ENCODE peak calls at places on chromosomes 12 and 14, in seven cellular contexts. One of them, this sample, is unnamed.

GRCh38 chr12:25648460-25648859 is 95.4 kb upstream of the LMNTD1 start:
- DNase-seq in psoas muscle: peak
- DNase-seq in AG09309: peak
- DNase-seq in choroid plexus epithelial cell: peak
- DNase-seq in neural progenitor cell: peak
- DNase-seq in cardiac muscle cell: peak
- DNase-seq in neural crest cell: no peak
- DNase-seq in this sample: peak

GRCh38 chr12:51067229-51067628 is 16.2 kb downstream of the CSRNP2 start:
- DNase-seq in psoas muscle: no peak
- DNase-seq in AG09309: no peak
- DNase-seq in choroid plexus epithelial cell: no peak
- DNase-seq in neural progenitor cell: no peak
- DNase-seq in cardiac muscle cell: no peak
- DNase-seq in neural crest cell: no peak
- DNase-seq in this sample: no peak

GRCh38 chr12:75650989-75651695 is 139.7 kb upstream of the KRR1 start:
- DNase-seq in psoas muscle: no peak
- DNase-seq in AG09309: no peak
- DNase-seq in choroid plexus epithelial cell: peak
- DNase-seq in neural progenitor cell: no peak
- DNase-seq in cardiac muscle cell: no peak
- DNase-seq in neural crest cell: no peak
- DNase-seq in this sample: no peak

GRCh38 chr12:56221233-56221756 is 427 bp downstream of the RNF41 start:
- DNase-seq in psoas muscle: peak
- DNase-seq in AG09309: peak
- DNase-seq in choroid plexus epithelial cell: peak
- DNase-seq in neural progenitor cell: peak
- DNase-seq in cardiac muscle cell: peak
- DNase-seq in neural crest cell: peak
- DNase-seq in this sample: peak

GRCh38 chr14:36935976-36936678 is 236.3 kb downstream of the SLC25A21 start:
- DNase-seq in psoas muscle: no peak
- DNase-seq in AG09309: no peak
- DNase-seq in choroid plexus epithelial cell: peak
- DNase-seq in neural progenitor cell: peak
- DNase-seq in cardiac muscle cell: no peak
- DNase-seq in neural crest cell: no peak
- DNase-seq in this sample: no peak

GRCh38 chr12:2183556-2184541 is 131.1 kb downstream of the CACNA1C start:
- DNase-seq in psoas muscle: no peak
- DNase-seq in AG09309: peak
- DNase-seq in choroid plexus epithelial cell: peak
- DNase-seq in neural progenitor cell: peak
- DNase-seq in cardiac muscle cell: no peak
- DNase-seq in neural crest cell: no peak
- DNase-seq in this sample: no peak

GRCh38 chr12:119624971-119625370 is 31.4 kb downstream of the TMEM233 start:
- DNase-seq in psoas muscle: no peak
- DNase-seq in AG09309: no peak
- DNase-seq in choroid plexus epithelial cell: no peak
- DNase-seq in neural progenitor cell: no peak
- DNase-seq in cardiac muscle cell: no peak
- DNase-seq in neural crest cell: no peak
- DNase-seq in this sample: no peak

GRCh38 chr14:92928258-92928629 is 5.3 kb downstream of the CHGA start:
- DNase-seq in psoas muscle: no peak
- DNase-seq in AG09309: no peak
- DNase-seq in choroid plexus epithelial cell: no peak
- DNase-seq in neural progenitor cell: no peak
- DNase-seq in cardiac muscle cell: no peak
- DNase-seq in neural crest cell: no peak
- DNase-seq in this sample: no peak

GRCh38 chr12:129607756-129608155 is 296.1 kb downstream of the TMEM132D start:
- DNase-seq in psoas muscle: no peak
- DNase-seq in AG09309: no peak
- DNase-seq in choroid plexus epithelial cell: no peak
- DNase-seq in neural progenitor cell: no peak
- DNase-seq in cardiac muscle cell: no peak
- DNase-seq in neural crest cell: no peak
- DNase-seq in this sample: no peak

GRCh38 chr12:1870086-1870485 is 48.4 kb downstream of the CACNA2D4 start:
- DNase-seq in psoas muscle: no peak
- DNase-seq in AG09309: no peak
- DNase-seq in choroid plexus epithelial cell: no peak
- DNase-seq in neural progenitor cell: no peak
- DNase-seq in cardiac muscle cell: no peak
- DNase-seq in neural crest cell: no peak
- DNase-seq in this sample: no peak

GRCh38 chr12:27575099-27575779 is 51.2 kb downstream of the PPFIBP1 start:
- DNase-seq in psoas muscle: no peak
- DNase-seq in AG09309: no peak
- DNase-seq in choroid plexus epithelial cell: no peak
- DNase-seq in neural progenitor cell: no peak
- DNase-seq in cardiac muscle cell: no peak
- DNase-seq in neural crest cell: no peak
- DNase-seq in this sample: no peak

GRCh38 chr14:78075033-78075432 is 95.1 kb upstream of the NRXN3 start:
- DNase-seq in psoas muscle: no peak
- DNase-seq in AG09309: no peak
- DNase-seq in choroid plexus epithelial cell: no peak
- DNase-seq in neural progenitor cell: no peak
- DNase-seq in cardiac muscle cell: peak
- DNase-seq in neural crest cell: no peak
- DNase-seq in this sample: no peak

GRCh38 chr12:52216807-52217206 is 16.2 kb upstream of the KRT7 start:
- DNase-seq in psoas muscle: no peak
- DNase-seq in AG09309: no peak
- DNase-seq in choroid plexus epithelial cell: no peak
- DNase-seq in neural progenitor cell: no peak
- DNase-seq in cardiac muscle cell: no peak
- DNase-seq in neural crest cell: no peak
- DNase-seq in this sample: no peak

GRCh38 chr14:102517412-102518062 is 8.0 kb upstream of the ANKRD9 start:
- DNase-seq in psoas muscle: no peak
- DNase-seq in AG09309: no peak
- DNase-seq in choroid plexus epithelial cell: no peak
- DNase-seq in neural progenitor cell: peak
- DNase-seq in cardiac muscle cell: no peak
- DNase-seq in neural crest cell: peak
- DNase-seq in this sample: peak

GRCh38 chr12:46153267-46153872 is 115.5 kb downstream of the SLC38A1 start:
- DNase-seq in psoas muscle: no peak
- DNase-seq in AG09309: no peak
- DNase-seq in choroid plexus epithelial cell: peak
- DNase-seq in neural progenitor cell: peak
- DNase-seq in cardiac muscle cell: peak
- DNase-seq in neural crest cell: no peak
- DNase-seq in this sample: no peak

GRCh38 chr14:77622562-77622961 is 6.1 kb upstream of the SPTLC2 start:
- DNase-seq in psoas muscle: no peak
- DNase-seq in AG09309: no peak
- DNase-seq in choroid plexus epithelial cell: no peak
- DNase-seq in neural progenitor cell: no peak
- DNase-seq in cardiac muscle cell: no peak
- DNase-seq in neural crest cell: no peak
- DNase-seq in this sample: no peak

GRCh38 chr12:47868041-47868440 is 36.8 kb downstream of the VDR start:
- DNase-seq in psoas muscle: peak
- DNase-seq in AG09309: no peak
- DNase-seq in choroid plexus epithelial cell: peak
- DNase-seq in neural progenitor cell: no peak
- DNase-seq in cardiac muscle cell: no peak
- DNase-seq in neural crest cell: no peak
- DNase-seq in this sample: no peak

GRCh38 chr14:54488646-54489317 is at the start of gene GMFB:
- DNase-seq in psoas muscle: peak
- DNase-seq in AG09309: peak
- DNase-seq in choroid plexus epithelial cell: peak
- DNase-seq in neural progenitor cell: peak
- DNase-seq in cardiac muscle cell: peak
- DNase-seq in neural crest cell: peak
- DNase-seq in this sample: peak
- TF ChIP-seq CTCF in psoas muscle: peak
- TF ChIP-seq CTCF in AG09309: peak
- TF ChIP-seq CTCF in choroid plexus epithelial cell: peak
- TF ChIP-seq CTCF in neural progenitor cell: peak
- TF ChIP-seq CTCF in cardiac muscle cell: peak
- TF ChIP-seq CTCF in neural crest cell: peak
- TF ChIP-seq CTCF in this sample: no peak

GRCh38 chr14:104207142-104207845 is 68.9 kb downstream of the KIF26A start:
- DNase-seq in psoas muscle: no peak
- DNase-seq in AG09309: no peak
- DNase-seq in choroid plexus epithelial cell: no peak
- DNase-seq in neural progenitor cell: no peak
- DNase-seq in cardiac muscle cell: no peak
- DNase-seq in neural crest cell: no peak
- DNase-seq in this sample: no peak

GRCh38 chr14:104204660-104205149 is 66.3 kb downstream of the KIF26A start:
- DNase-seq in psoas muscle: no peak
- DNase-seq in AG09309: no peak
- DNase-seq in choroid plexus epithelial cell: no peak
- DNase-seq in neural progenitor cell: no peak
- DNase-seq in cardiac muscle cell: no peak
- DNase-seq in neural crest cell: no peak
- DNase-seq in this sample: no peak

GRCh38 chr14:104203071-104203425 is 64.7 kb downstream of the KIF26A start:
- DNase-seq in psoas muscle: no peak
- DNase-seq in AG09309: no peak
- DNase-seq in choroid plexus epithelial cell: no peak
- DNase-seq in neural progenitor cell: no peak
- DNase-seq in cardiac muscle cell: no peak
- DNase-seq in neural crest cell: no peak
- DNase-seq in this sample: no peak

GRCh38 chr14:104206281-104206904 is 68.0 kb downstream of the KIF26A start:
- DNase-seq in psoas muscle: no peak
- DNase-seq in AG09309: no peak
- DNase-seq in choroid plexus epithelial cell: peak
- DNase-seq in neural progenitor cell: peak
- DNase-seq in cardiac muscle cell: peak
- DNase-seq in neural crest cell: peak
- DNase-seq in this sample: no peak

DNA sequence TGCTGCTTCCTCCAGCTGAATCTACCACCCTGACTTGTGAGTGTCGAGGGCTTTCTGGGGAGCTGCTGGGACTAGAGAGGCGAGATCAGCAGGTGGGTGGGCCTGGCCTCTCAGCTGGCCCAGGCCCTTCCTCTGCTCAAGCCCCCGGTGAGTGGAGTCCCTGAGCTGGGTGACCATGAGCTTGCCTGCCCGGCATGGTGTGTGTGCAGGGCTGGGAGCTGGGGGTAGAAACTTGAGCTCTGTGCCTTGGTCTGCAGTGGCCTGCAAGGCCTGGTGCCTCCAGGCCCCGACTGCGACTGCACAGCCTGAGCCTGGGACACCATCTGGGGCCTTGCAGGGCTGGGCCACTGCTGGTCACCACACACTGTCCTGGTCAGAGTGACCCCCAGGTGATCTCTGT is 67.4 kb downstream of the KIF26A start:
- DNase-seq in psoas muscle: no peak
- DNase-seq in AG09309: no peak
- DNase-seq in choroid plexus epithelial cell: no peak
- DNase-seq in neural progenitor cell: no peak
- DNase-seq in cardiac muscle cell: no peak
- DNase-seq in neural crest cell: no peak
- DNase-seq in this sample: no peak
- TF ChIP-seq CTCF in psoas muscle: no peak
- TF ChIP-seq CTCF in AG09309: no peak
- TF ChIP-seq CTCF in choroid plexus epithelial cell: no peak
- TF ChIP-seq CTCF in neural progenitor cell: no peak
- TF ChIP-seq CTCF in cardiac muscle cell: no peak
- TF ChIP-seq CTCF in neural crest cell: no peak
- TF ChIP-seq CTCF in this sample: no peak

GRCh38 chr14:88914956-88915355 is 90.5 kb downstream of the TTC8 start:
- DNase-seq in psoas muscle: no peak
- DNase-seq in AG09309: no peak
- DNase-seq in choroid plexus epithelial cell: no peak
- DNase-seq in neural progenitor cell: no peak
- DNase-seq in cardiac muscle cell: no peak
- DNase-seq in neural crest cell: no peak
- DNase-seq in this sample: no peak

DNA sequence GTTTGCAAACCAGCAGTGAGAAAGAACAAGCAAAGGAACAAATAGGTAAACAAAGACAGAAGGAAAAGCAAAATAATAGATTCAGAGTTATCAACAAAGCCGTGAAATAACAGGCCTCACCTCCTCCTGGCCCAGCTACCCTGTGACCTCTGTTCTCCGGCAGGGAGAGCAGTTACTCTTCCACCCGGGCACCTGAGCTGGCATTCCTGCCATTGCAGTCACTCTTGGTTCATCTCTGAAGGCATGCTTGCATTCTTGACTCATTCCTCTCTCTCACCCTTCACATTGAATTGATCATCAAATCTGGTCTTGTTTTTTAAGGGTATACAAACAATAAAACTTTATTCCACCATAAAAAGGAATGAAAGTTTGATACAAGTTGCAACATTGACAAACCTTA is 95.1 kb downstream of the TTC8 start:
- DNase-seq in psoas muscle: no peak
- DNase-seq in AG09309: no peak
- DNase-seq in choroid plexus epithelial cell: no peak
- DNase-seq in neural progenitor cell: no peak
- DNase-seq in cardiac muscle cell: no peak
- DNase-seq in neural crest cell: no peak
- DNase-seq in this sample: no peak
- TF ChIP-seq CTCF in psoas muscle: no peak
- TF ChIP-seq CTCF in AG09309: no peak
- TF ChIP-seq CTCF in choroid plexus epithelial cell: no peak
- TF ChIP-seq CTCF in neural progenitor cell: no peak
- TF ChIP-seq CTCF in cardiac muscle cell: no peak
- TF ChIP-seq CTCF in neural crest cell: no peak
- TF ChIP-seq CTCF in this sample: no peak

DNA sequence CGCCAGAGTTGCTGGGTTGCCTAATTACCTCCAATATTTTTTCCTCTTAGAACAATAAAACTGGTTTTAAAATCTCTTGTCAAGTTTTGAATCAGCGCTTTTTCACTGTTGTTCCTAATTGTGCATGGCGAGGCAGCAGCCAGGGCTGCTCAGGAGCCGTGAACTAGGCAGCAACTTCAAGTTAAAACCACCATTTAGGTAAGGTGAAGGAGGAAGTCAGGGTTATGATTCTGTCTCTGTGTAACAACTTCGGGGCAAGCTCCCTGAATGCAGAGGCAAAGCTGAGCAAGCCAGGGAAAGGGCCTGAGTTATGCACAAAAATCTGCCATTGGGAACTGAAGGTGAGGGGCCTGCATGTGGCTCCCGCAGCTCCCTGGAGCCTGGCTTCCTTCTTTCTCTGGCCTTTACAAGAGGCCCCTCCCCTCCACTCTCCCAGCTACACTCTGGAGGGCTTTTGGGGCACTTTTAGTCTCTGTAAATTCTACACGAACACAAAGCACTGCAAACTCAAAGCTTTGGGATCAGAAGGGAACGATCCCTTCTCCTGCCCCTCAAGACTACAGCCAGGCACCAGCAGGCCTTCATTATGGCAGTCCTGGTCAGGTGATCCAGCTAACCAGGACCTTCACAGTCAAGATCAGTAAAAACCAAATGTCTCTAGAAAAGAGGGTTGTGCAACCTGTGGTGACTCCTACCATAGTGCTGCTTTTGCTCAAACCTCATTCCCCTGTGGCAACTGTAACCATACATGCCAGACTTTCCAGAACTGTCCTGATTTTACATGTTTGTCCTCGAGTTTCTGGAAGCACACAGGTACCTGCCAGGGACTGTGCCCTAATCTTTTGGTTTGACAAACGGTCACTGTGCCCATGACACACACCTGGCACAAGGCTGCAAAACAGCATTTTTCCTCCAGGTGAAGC is 67.3 kb upstream of the PTGR2 start:
- DNase-seq in psoas muscle: no peak
- DNase-seq in AG09309: no peak
- DNase-seq in choroid plexus epithelial cell: peak
- DNase-seq in neural progenitor cell: peak
- DNase-seq in cardiac muscle cell: peak
- DNase-seq in neural crest cell: no peak
- DNase-seq in this sample: no peak
- TF ChIP-seq CTCF in psoas muscle: no peak
- TF ChIP-seq CTCF in AG09309: no peak
- TF ChIP-seq CTCF in choroid plexus epithelial cell: no peak
- TF ChIP-seq CTCF in neural progenitor cell: no peak
- TF ChIP-seq CTCF in cardiac muscle cell: no peak
- TF ChIP-seq CTCF in neural crest cell: no peak
- TF ChIP-seq CTCF in this sample: no peak